ENCODE peak calls at places on chromosomes 3 and 15, in four cellular contexts. E is left ventricle myocardium inferior; F is HFF-Myc; K is CD4-positive, alpha-beta T cell. X is an unnamed sample.
A peak's percentile ranks its signal among the peaks of the same experiment; 100 is the strongest.

GRCh38 chr3:33124638-33125037 is 10.8 kb downstream of the CRTAP start:
- DNase-seq in E (no peak), K (no peak), F (no peak), X (no peak)

GRCh38 chr3:45112939-45113338 is 33.2 kb downstream of the CDCP1 start:
- DNase-seq in E (no peak), K (no peak), F (no peak), X (no peak)

GRCh38 chr15:57086857-57087427 is 168.5 kb downstream of the TCF12 start:
- DNase-seq in K (no peak), F (no peak), E (no peak), X (no peak)

GRCh38 chr3:138051946-138052802 is 42.2 kb downstream of the CLDN18 start:
- DNase-seq in E (peak; percentile 37), F (no peak), K (no peak), X (no peak)

GRCh38 chr3:66386011-66386924 is 114.6 kb downstream of the LRIG1 start:
- DNase-seq in E (no peak), F (no peak), K (no peak), X (no peak)

GRCh38 chr15:71743861-71744382 is 66.4 kb upstream of the NR2E3 start:
- DNase-seq in F (no peak), E (no peak), K (peak; percentile 13), X (peak; percentile 6)

GRCh38 chr15:63677778-63678177 is 80.6 kb downstream of the FBXL22 start:
- DNase-seq in E (peak; percentile 44), F (no peak), K (no peak), X (no peak)

GRCh38 chr3:30686799-30687198 is 80.4 kb downstream of the TGFBR2 start:
- DNase-seq in E (no peak), K (no peak), F (no peak), X (no peak)

GRCh38 chr3:104385421-104385820 is 981.3 kb upstream of the ALCAM start:
- DNase-seq in K (no peak), E (peak; percentile 14), F (no peak), X (no peak)

GRCh38 chr15:72813345-72814004 is 29.9 kb upstream of the ADPGK start:
- DNase-seq in E (no peak), F (no peak), K (no peak), X (no peak)

GRCh38 chr3:61381745-61382392 is 130.6 kb upstream of the FHIT start:
- DNase-seq in F (peak; percentile 2), K (no peak), E (no peak), X (peak; percentile 49)

GRCh38 chr3:65412591-65412990 is 626.1 kb downstream of the MAGI1 start:
- DNase-seq in K (no peak), F (no peak), E (peak; percentile 33), X (no peak)

GRCh38 chr3:82163907-82164520 is 402.6 kb upstream of the GBE1 start:
- DNase-seq in F (no peak), K (no peak), E (no peak), X (no peak)

GRCh38 chr3:128402319-128402718 is 64.4 kb downstream of the DNAJB8 start:
- DNase-seq in E (no peak), F (no peak), K (no peak), X (no peak)

GRCh38 chr3:30098656-30099454 is 507.5 kb upstream of the TGFBR2 start:
- DNase-seq in F (peak; percentile 6), E (no peak), K (no peak), X (no peak)

GRCh38 chr3:30320392-30320791 is 286.0 kb upstream of the TGFBR2 start:
- DNase-seq in F (no peak), E (no peak), K (no peak), X (no peak)

GRCh38 chr3:44065311-44065710 is 176.4 kb upstream of the TOPAZ1 start:
- DNase-seq in F (no peak), E (no peak), K (no peak), X (no peak)

GRCh38 chr3:129563850-129564535 is 21.0 kb downstream of the H1-8 start:
- DNase-seq in K (no peak), F (no peak), E (no peak), X (no peak)

GRCh38 chr3:88291516-88291915 is 141.8 kb downstream of the C3orf38 start:
- DNase-seq in K (no peak), F (no peak), E (no peak), X (no peak)

GRCh38 chr3:71658131-71658530 is 67.1 kb downstream of the EIF4E3 start:
- DNase-seq in K (no peak), E (peak; percentile 81), F (no peak), X (no peak)

GRCh38 chr15:100635406-100636071 is 33.1 kb downstream of the ASB7 start:
- DNase-seq in E (no peak), F (no peak), K (no peak), X (no peak)

GRCh38 chr3:95172549-95172948 is 1109.7 kb downstream of the NSUN3 start:
- DNase-seq in K (no peak), F (no peak), E (no peak), X (peak; percentile 39)

GRCh38 chr15:50146661-50147060 is 27.6 kb upstream of the ATP8B4 start:
- DNase-seq in E (no peak), K (no peak), F (no peak), X (no peak)

GRCh38 chr15:76160426-76161152 is 100.8 kb downstream of the TMEM266 start:
- DNase-seq in K (no peak), F (no peak), E (peak; percentile 53), X (no peak)

GRCh38 chr3:634511-634910 is 437.9 kb downstream of the CHL1 start:
- DNase-seq in E (no peak), F (no peak), K (no peak), X (no peak)

GRCh38 chr3:58025406-58025805 is 17.2 kb downstream of the FLNB start:
- DNase-seq in F (no peak), K (no peak), E (no peak), X (no peak)

GRCh38 chr15:35491173-35491572 is 54.8 kb downstream of the DPH6 start:
- DNase-seq in F (no peak), E (no peak), K (no peak), X (no peak)